ENCODE peak calls at places on chromosomes 11 and 22, in ten cellular contexts. A, R, U, H, E, I, S, W, F and X are unnamed samples.
A peak's percentile ranks its signal among the peaks of the same experiment; 100 is the strongest.

GRCh38 chr11:5809905-5810792 is 1.4 kb downstream of the OR52N2 start:
- DNase-seq in I (no peak), H (no peak), E (no peak), R (no peak), F (no peak), A (no peak), U (no peak), W (no peak), S (no peak), X (no peak)

GRCh38 chr11:75262961-75263852 is 22.6 kb downstream of the TPBGL start:
- DNase-seq in A (peak; percentile 63), W (peak; percentile 6), U (no peak), E (no peak), S (no peak), H (no peak), F (no peak), R (no peak), I (no peak), X (peak; percentile 61)

GRCh38 chr11:60878245-60879101 is 11.1 kb downstream of the ZP1 start:
- DNase-seq in W (no peak), E (no peak), U (no peak), H (no peak), S (no peak), I (no peak), A (peak; percentile 3), F (no peak), R (no peak), X (no peak)

GRCh38 chr11:30724274-30724673 is 138.1 kb upstream of the MPPED2 start:
- DNase-seq in H (no peak), I (no peak), F (no peak), E (no peak), S (no peak), U (no peak), A (no peak), R (no peak), W (no peak), X (no peak)

GRCh38 chr11:69055598-69056516 is 7.1 kb downstream of the TPCN2 start:
- DNase-seq in S (no peak), A (peak; percentile 85), E (no peak), R (no peak), U (no peak), H (peak; percentile 89), F (no peak), I (no peak), W (peak; percentile 80), X (peak; percentile 83)

GRCh38 chr11:69603163-69603836 is 37.7 kb upstream of the CCND1 start:
- DNase-seq in E (no peak), S (no peak), H (no peak), I (no peak), U (no peak), A (no peak), W (no peak), R (no peak), F (no peak), X (no peak)

GRCh38 chr11:118998822-118999221 is 884 bp downstream of the CENATAC start:
- DNase-seq in I (no peak), S (peak; percentile 68), E (peak; percentile 16), F (no peak), H (no peak), A (no peak), R (peak; percentile 80), U (no peak), W (no peak), X (no peak)

GRCh38 chr11:67118059-67118766 is 850 bp upstream of the KDM2A start:
- DNase-seq in H (peak; percentile 47), S (no peak), E (no peak), W (peak; percentile 43), R (peak; percentile 23), F (no peak), A (peak; percentile 83), U (peak; percentile 45), I (no peak), X (peak; percentile 89)

GRCh38 chr22:47059701-47060161 is 297.3 kb downstream of the TBC1D22A start:
- DNase-seq in S (no peak), I (no peak), R (no peak), F (no peak), A (peak; percentile 9), H (no peak), U (no peak), W (no peak), E (no peak), X (no peak)

GRCh38 chr22:22386602-22387385 is 121.7 kb downstream of the ZNF280B start:
- DNase-seq in U (peak; percentile 90), H (no peak), S (no peak), A (no peak), W (no peak), F (peak; percentile 62), E (no peak), I (no peak), R (no peak), X (no peak)

GRCh38 chr22:46963672-46964545 is 201.5 kb downstream of the TBC1D22A start:
- DNase-seq in H (no peak), A (no peak), E (no peak), W (no peak), S (no peak), F (peak; percentile 31), U (peak; percentile 68), R (no peak), I (no peak), X (peak; percentile 53)

GRCh38 chr11:115215694-115216615 is 288.3 kb downstream of the CADM1 start:
- DNase-seq in A (no peak), I (no peak), S (no peak), U (no peak), R (no peak), H (no peak), E (no peak), F (no peak), W (no peak), X (no peak)

GRCh38 chr22:49637255-49637760 is 190.4 kb downstream of the BRD1 start:
- DNase-seq in H (no peak), A (no peak), F (no peak), R (no peak), I (no peak), U (no peak), E (no peak), W (no peak), S (no peak), X (peak; percentile 39)

GRCh38 chr22:34966980-34967379 is 99.0 kb upstream of the ISX start:
- DNase-seq in H (no peak), E (no peak), F (no peak), U (no peak), R (peak; percentile 8), S (no peak), A (no peak), W (no peak), I (no peak), X (no peak)